ENCODE peak calls at places on chromosomes 16 and 17, in seven cellular contexts. C is mesendoderm; O is activated CD8-positive, alpha-beta T cell treated with anti-CD3 and anti-CD28 coated beads for 36 hours; W is HFFc6; G is sciatic nerve; D is iris pigment epithelial cell; V is HFF-Myc. S is an unnamed sample.

GRCh38 chr16:2614761-2615191 is 67.5 kb upstream of the KCTD5 start:
- DNase-seq in C (no peak), O (no peak), W (no peak), G (no peak), D (no peak), V (no peak), S (peak)

GRCh38 chr16:29858149-29858899 is 4.7 kb downstream of the CDIPT start:
- DNase-seq in C (no peak), O (no peak), W (no peak), G (no peak), D (no peak), V (no peak), S (no peak)

GRCh38 chr16:11212819-11213196 is 43.2 kb downstream of the SOCS1 start:
- DNase-seq in C (no peak), O (no peak), W (no peak), G (no peak), D (no peak), V (no peak), S (no peak)

GRCh38 chr17:4950757-4951204 is at the start of gene ENO3:
- DNase-seq in C (peak), O (no peak), W (no peak), G (no peak), D (no peak), V (no peak), S (no peak)

GRCh38 chr17:46157443-46158107 is 35.7 kb downstream of the KANSL1 start:
- DNase-seq in C (no peak), O (no peak), W (no peak), G (no peak), D (peak), V (no peak), S (no peak)

GRCh38 chr16:78443780-78444422 is 344.4 kb downstream of the WWOX start:
- DNase-seq in C (no peak), O (no peak), W (no peak), G (no peak), D (no peak), V (no peak), S (no peak)

GRCh38 chr17:83119987-83120864 is 40.8 kb downstream of the METRNL start:
- DNase-seq in C (peak), O (peak), W (no peak), G (no peak), D (no peak), V (no peak), S (no peak)

GRCh38 chr17:57834146-57834741 is 15.6 kb downstream of the MRPS23 start:
- DNase-seq in C (peak), O (peak), W (peak), G (no peak), D (no peak), V (no peak), S (no peak)

GRCh38 chr16:2308089-2308962 is 32.2 kb downstream of the ABCA3 start:
- DNase-seq in C (no peak), O (no peak), W (no peak), G (no peak), D (no peak), V (no peak), S (no peak)

GRCh38 chr17:49443862-49444261 is 29.2 kb upstream of the PHB1 start:
- DNase-seq in C (no peak), O (no peak), W (peak), G (no peak), D (peak), V (peak), S (no peak)

GRCh38 chr17:60513014-60513413 is 13.0 kb downstream of the APPBP2 start:
- DNase-seq in C (no peak), O (no peak), W (no peak), G (no peak), D (no peak), V (no peak), S (no peak)

GRCh38 chr16:83301966-83302365 is 505.8 kb upstream of the HSBP1 start:
- DNase-seq in C (no peak), O (no peak), W (no peak), G (no peak), D (peak), V (no peak), S (no peak)

GRCh38 chr17:72430611-72431432 is 310.0 kb downstream of the SOX9 start:
- DNase-seq in C (peak), O (no peak), W (no peak), G (no peak), D (no peak), V (no peak), S (no peak)

GRCh38 chr16:1366060-1366711 is 14.5 kb downstream of the GNPTG start:
- DNase-seq in C (no peak), O (no peak), W (no peak), G (no peak), D (no peak), V (no peak), S (no peak)

GRCh38 chr17:51499906-51500305 is 239.6 kb downstream of the UTP18 start:
- DNase-seq in C (no peak), O (no peak), W (no peak), G (no peak), D (no peak), V (no peak), S (no peak)

GRCh38 chr16:64964126-64964540 is 157.7 kb downstream of the CDH11 start:
- DNase-seq in C (no peak), O (no peak), W (peak), G (no peak), D (peak), V (peak), S (no peak)